ENCODE peak calls at places on chromosome 7, in seven cellular contexts. E, W, G, U, N, B and H are unnamed samples.

GRCh38 chr7:135197906-135198655 is 13.2 kb downstream of the WDR91 start:
- DNase-seq in W (peak), B (no peak), G (no peak), N (no peak), U (no peak), E (no peak), H (no peak)

GRCh38 chr7:155782466-155782865 is 29.8 kb downstream of the SHH start:
- DNase-seq in W (no peak), G (no peak), N (no peak), B (no peak), U (no peak), E (no peak), H (no peak)

GRCh38 chr7:1204460-1204859 is 28.2 kb upstream of the UNCX start:
- DNase-seq in E (no peak), N (no peak), U (no peak), W (no peak), B (no peak), G (no peak), H (no peak)

GRCh38 chr7:98168181-98168903 is 42.9 kb upstream of the BHLHA15 start:
- DNase-seq in W (peak), B (peak), N (peak), G (peak), E (peak), U (peak), H (peak)

GRCh38 chr7:43092819-43093218 is 19.6 kb upstream of the HECW1 start:
- DNase-seq in N (no peak), W (no peak), G (no peak), B (no peak), E (no peak), U (no peak), H (no peak)

GRCh38 chr7:91098566-91098965 is 165.7 kb upstream of the FZD1 start:
- DNase-seq in N (no peak), U (no peak), G (no peak), E (no peak), B (no peak), W (peak), H (no peak)

GRCh38 chr7:7639421-7639820 is 1.1 kb upstream of the UMAD1 start:
- DNase-seq in U (no peak), N (no peak), B (no peak), G (no peak), W (no peak), E (no peak), H (no peak)

GRCh38 chr7:134832367-134832766 is 52.9 kb downstream of the CALD1 start:
- DNase-seq in E (no peak), N (no peak), G (no peak), B (no peak), U (no peak), W (no peak), H (no peak)

GRCh38 chr7:98081351-98081750 is 25.3 kb upstream of the LMTK2 start:
- DNase-seq in W (no peak), G (no peak), E (no peak), U (no peak), B (no peak), N (no peak), H (no peak)

GRCh38 chr7:81638216-81638615 is 131.6 kb downstream of the HGF start:
- DNase-seq in E (no peak), U (no peak), B (peak), N (no peak), G (no peak), W (peak), H (peak)

GRCh38 chr7:141128506-141128905 is 54.6 kb downstream of the TMEM178B start:
- DNase-seq in W (no peak), N (no peak), E (no peak), G (no peak), U (no peak), B (no peak), H (no peak)

GRCh38 chr7:17934094-17934493 is 6.2 kb downstream of the SNX13 start:
- DNase-seq in G (no peak), W (no peak), U (no peak), B (no peak), E (no peak), N (no peak), H (no peak)

GRCh38 chr7:134613623-134614347 is 32.9 kb upstream of the BPGM start:
- DNase-seq in W (peak), E (no peak), N (no peak), U (no peak), B (no peak), G (no peak), H (peak)

GRCh38 chr7:2621061-2621828 is 10.5 kb upstream of the TTYH3 start:
- DNase-seq in E (no peak), G (no peak), N (peak), U (no peak), B (no peak), W (peak), H (peak)

GRCh38 chr7:141356096-141356495 is 195.1 kb upstream of the AGK start:
- DNase-seq in G (no peak), U (no peak), N (no peak), B (no peak), W (no peak), E (no peak), H (peak)

GRCh38 chr7:34761627-34762026 is 103.6 kb downstream of the NPSR1 start:
- DNase-seq in U (no peak), W (no peak), B (no peak), E (no peak), N (no peak), G (no peak), H (no peak)

GRCh38 chr7:2276107-2276506 is 34.1 kb downstream of the NUDT1 start:
- DNase-seq in N (no peak), E (no peak), B (no peak), U (no peak), G (no peak), W (no peak), H (no peak)

GRCh38 chr7:87628780-87629569 is 777 bp downstream of the RUNDC3B start:
- DNase-seq in U (no peak), B (peak), W (no peak), N (no peak), E (no peak), G (peak), H (peak)

GRCh38 chr7:2321020-2321419 is 6.8 kb upstream of the SNX8 start:
- DNase-seq in W (peak), B (peak), G (no peak), N (no peak), E (no peak), U (no peak), H (no peak)

GRCh38 chr7:106418526-106418925 is 133.7 kb upstream of the NAMPT start:
- DNase-seq in N (no peak), B (no peak), W (peak), G (no peak), U (no peak), E (no peak), H (no peak)

GRCh38 chr7:30594055-30594539 is 581 bp upstream of the GARS1 start:
- DNase-seq in U (no peak), W (peak), B (peak), G (no peak), N (peak), E (peak), H (no peak)

GRCh38 chr7:29247962-29248236 is 53.3 kb downstream of the CHN2 start:
- DNase-seq in E (no peak), G (no peak), B (no peak), U (no peak), W (no peak), N (no peak), H (no peak)

GRCh38 chr7:2633538-2634264 is 1.9 kb downstream of the TTYH3 start:
- DNase-seq in U (no peak), N (peak), B (peak), E (no peak), W (peak), G (no peak), H (peak)

GRCh38 chr7:42457663-42458062 is 220.7 kb upstream of the GLI3 start:
- DNase-seq in E (no peak), N (no peak), G (no peak), W (no peak), B (no peak), U (no peak), H (no peak)

GRCh38 chr7:24854866-24855265 is 97.6 kb upstream of the GSDME start:
- DNase-seq in B (no peak), N (no peak), E (no peak), G (no peak), W (peak), U (no peak), H (no peak)

GRCh38 chr7:29122750-29123149 is 23.6 kb downstream of the CPVL start:
- DNase-seq in W (no peak), E (no peak), G (no peak), B (no peak), U (no peak), N (no peak), H (no peak)

GRCh38 chr7:137682596-137682995 is 164.2 kb downstream of the DGKI start:
- DNase-seq in U (no peak), B (no peak), N (no peak), W (peak), E (no peak), G (no peak), H (no peak)

GRCh38 chr7:102082693-102083385 is 203.8 kb upstream of the SH2B2 start:
- DNase-seq in G (no peak), W (peak), B (no peak), N (no peak), U (no peak), E (no peak), H (no peak)

GRCh38 chr7:121180436-121181063 is 148.2 kb upstream of the WNT16 start:
- DNase-seq in N (no peak), W (no peak), B (no peak), E (peak), G (no peak), U (no peak), H (no peak)

GRCh38 chr7:70520604-70521003 is 611.3 kb upstream of the GALNT17 start:
- DNase-seq in W (peak), U (no peak), B (peak), G (no peak), E (no peak), N (no peak), H (no peak)

GRCh38 chr7:50531928-50532327 is 33.3 kb downstream of the DDC start:
- DNase-seq in E (no peak), B (no peak), G (no peak), W (peak), N (no peak), U (no peak), H (no peak)

GRCh38 chr7:74356589-74357315 is 67.5 kb downstream of the CLIP2 start:
- DNase-seq in U (no peak), W (peak), B (no peak), N (no peak), E (no peak), G (no peak), H (no peak)

GRCh38 chr7:134546903-134547737 is 1.8 kb upstream of the AKR1B15 start:
- DNase-seq in W (peak), N (peak), E (peak), U (no peak), B (peak), G (peak), H (peak)

GRCh38 chr7:140212100-140212881 is 35.5 kb upstream of the KDM7A start:
- DNase-seq in N (no peak), U (no peak), G (no peak), W (peak), E (peak), B (no peak), H (no peak)

GRCh38 chr7:101017099-101017777 is 2.6 kb upstream of the MUC17 start:
- DNase-seq in N (peak), W (peak), E (peak), G (no peak), U (no peak), B (peak), H (peak)

DNA sequence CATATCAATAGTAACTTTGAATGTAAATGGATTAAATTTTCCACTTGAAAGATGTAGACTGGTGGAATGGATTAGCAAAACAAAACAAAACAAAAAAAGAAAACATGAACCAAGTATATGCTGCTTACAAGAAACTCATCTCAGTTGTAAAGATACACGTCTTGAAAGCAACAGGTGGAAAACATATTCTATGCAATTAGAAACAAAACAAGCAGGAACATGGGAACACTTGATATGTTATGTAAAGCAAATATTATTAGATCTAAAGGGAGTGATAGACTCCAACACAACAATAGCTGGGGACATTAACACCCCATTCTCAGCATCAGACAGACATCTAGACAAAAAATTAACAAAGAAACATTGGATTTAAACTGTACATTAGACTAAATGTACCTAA is 46.4 kb upstream of the CDK6 start:
- DNase-seq in B (no peak), E (no peak), W (no peak), G (no peak), U (no peak), N (no peak), H (no peak)
- H3K9ac ChIP-seq in B (no peak), E (no peak), W (no peak), G (no peak), U (no peak), N (no peak), H (no peak)

GRCh38 chr7:130904031-130904757 is 170.2 kb upstream of the KLF14 start:
- DNase-seq in N (peak), B (peak), E (no peak), W (peak), U (no peak), G (peak), H (peak)
- TF ChIP-seq POLR2A in N (no peak), B (no peak), E (no peak), W (peak), U (no peak), G (no peak), H (no peak)

GRCh38 chr7:129561677-129562424 is 49.7 kb upstream of the NRF1 start:
- DNase-seq in U (no peak), E (no peak), W (no peak), B (no peak), N (no peak), G (no peak), H (no peak)
- H2AFZ ChIP-seq in U (peak), E (no peak), W (no peak), B (no peak), N (peak), G (no peak), H (no peak)

GRCh38 chr7:47581442-47581820 is 480 bp downstream of the TNS3 start:
- DNase-seq in G (no peak), B (no peak), N (no peak), W (no peak), E (no peak), U (no peak), H (no peak)

GRCh38 chr7:47580811-47581331 is 1.0 kb downstream of the TNS3 start:
- DNase-seq in N (no peak), W (peak), B (peak), G (no peak), U (no peak), E (no peak), H (no peak)

GRCh38 chr7:47582748-47583740 is 1.1 kb upstream of the TNS3 start:
- DNase-seq in E (no peak), B (no peak), W (no peak), G (no peak), N (no peak), U (no peak), H (no peak)

GRCh38 chr7:47580175-47580701 is 1.7 kb downstream of the TNS3 start:
- DNase-seq in U (no peak), N (no peak), W (peak), G (no peak), B (peak), E (no peak), H (no peak)

DNA sequence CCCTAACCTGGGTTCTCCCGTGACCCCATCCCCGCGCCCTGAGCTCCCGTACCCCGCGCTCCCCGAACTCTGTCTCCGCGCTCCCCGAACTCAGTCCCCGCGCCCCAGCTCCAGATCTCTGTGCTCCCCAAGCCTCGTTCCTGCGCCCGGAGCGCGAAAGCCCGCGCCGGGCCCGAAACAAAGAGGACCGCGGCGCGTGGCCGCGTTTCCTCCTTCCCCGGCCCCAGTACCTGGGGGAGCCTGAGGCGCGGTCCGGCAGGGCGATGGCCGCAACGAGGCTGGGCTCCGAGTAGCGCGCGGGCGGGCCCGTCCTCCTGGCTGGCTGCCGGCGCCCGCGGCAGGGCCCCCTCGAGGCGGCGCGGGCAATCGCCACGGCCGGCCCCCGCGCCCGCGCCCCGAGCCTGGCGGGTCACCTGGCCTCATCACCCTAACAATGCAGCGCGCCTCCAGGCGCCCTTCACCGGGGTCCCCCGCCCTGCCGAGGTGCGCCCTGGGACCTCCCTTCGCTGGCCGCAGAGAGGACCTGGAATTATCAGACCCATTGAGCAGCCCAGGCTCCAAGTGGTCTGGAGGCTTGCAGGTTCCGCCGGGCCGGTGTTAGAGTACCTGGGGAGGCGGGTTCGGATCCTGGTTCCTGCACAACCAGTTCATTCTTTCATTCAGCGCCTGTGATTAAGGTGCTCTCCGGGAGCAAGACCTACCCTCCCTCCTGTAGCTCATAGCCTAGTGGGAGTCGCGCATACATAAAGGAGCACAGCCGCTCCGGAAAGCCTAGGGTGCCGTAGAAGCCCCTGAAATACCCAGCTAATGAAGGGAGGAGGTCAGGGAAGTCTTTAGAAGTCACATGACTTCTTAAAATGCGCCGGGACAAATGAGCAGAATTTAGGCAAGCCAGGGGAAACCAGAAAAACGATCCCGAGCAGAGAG is at the start of gene TNS3:
- DNase-seq in U (no peak), B (no peak), G (no peak), W (peak), N (no peak), E (no peak), H (no peak)
- H3K9ac ChIP-seq in U (peak), B (peak), G (peak), W (peak), N (no peak), E (no peak), H (peak)

GRCh38 chr7:149195180-149196150 is at the start of gene ZNF282:
- DNase-seq in G (peak), W (peak), U (peak), N (peak), B (peak), E (peak), H (peak)
- TF ChIP-seq POLR2A in G (peak), W (peak), U (peak), N (peak), B (peak), E (peak), H (peak)

GRCh38 chr7:112546723-112547513 is 66.1 kb downstream of the LSMEM1 start:
- DNase-seq in E (no peak), N (peak), B (peak), U (peak), G (no peak), W (peak), H (no peak)
- H2AFZ ChIP-seq in E (no peak), N (peak), B (no peak), U (no peak), G (no peak), W (no peak), H (no peak)

DNA sequence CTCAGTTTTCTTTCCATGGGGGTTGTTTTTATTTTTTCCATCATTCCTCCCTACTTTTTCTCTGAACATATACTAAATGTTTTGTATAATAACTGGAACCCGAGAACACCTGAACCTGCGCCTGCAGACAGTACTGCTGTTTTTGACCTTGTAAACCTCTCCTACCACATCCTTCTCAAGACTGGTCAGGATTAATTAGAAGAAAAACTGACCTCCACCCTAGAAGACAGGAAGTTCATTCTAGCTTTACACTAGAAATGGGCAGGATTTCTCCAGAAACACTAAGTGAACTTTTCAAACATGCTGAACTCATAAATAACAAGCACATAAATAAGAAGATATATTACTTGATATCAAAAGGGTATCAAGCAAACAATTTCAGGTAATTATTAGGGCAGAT is 751 bp upstream of the HYCC1 start:
- DNase-seq in E (no peak), W (no peak), B (no peak), U (no peak), G (no peak), N (no peak), H (no peak)
- H3K9ac ChIP-seq in E (peak), W (no peak), B (peak), U (no peak), G (peak), N (no peak), H (no peak)

GRCh38 chr7:157404845-157405481 is 68.2 kb downstream of the DNAJB6 start:
- DNase-seq in N (peak), B (no peak), W (peak), G (no peak), U (no peak), E (no peak), H (peak)
- TF ChIP-seq POLR2A in N (no peak), B (no peak), W (no peak), G (no peak), U (no peak), E (no peak), H (no peak)

DNA sequence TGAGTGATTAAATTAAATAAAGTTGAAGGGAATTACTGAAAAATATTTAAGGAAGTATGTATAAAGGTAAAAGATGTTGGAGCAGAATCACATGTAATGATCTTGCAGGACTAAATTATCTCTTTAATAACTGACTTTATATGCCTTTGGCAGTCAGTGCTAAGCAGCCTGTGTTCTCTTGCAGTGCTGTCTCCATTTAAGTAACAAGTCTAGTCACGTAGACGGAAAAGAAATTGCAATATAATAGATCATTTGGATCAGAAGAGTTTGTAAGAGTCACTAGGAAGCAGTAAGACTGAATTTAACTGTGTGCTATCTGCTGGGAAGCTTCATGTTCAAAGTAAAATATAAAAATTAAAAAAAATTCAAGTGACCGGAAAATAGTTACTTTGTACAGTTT is 21.4 kb downstream of the BZW2 start:
- DNase-seq in E (no peak), W (no peak), G (no peak), U (no peak), B (no peak), N (no peak), H (no peak)
- H2AFZ ChIP-seq in E (no peak), W (no peak), G (no peak), U (no peak), B (no peak), N (no peak), H (no peak)